ENCODE peak calls at places on chromosome 15, in seven cellular contexts. One of them, this sample, is unnamed.
A peak's percentile ranks its signal among the peaks of the same experiment; 100 is the strongest.

GRCh38 chr15:96262097-96262496 is 68.4 kb upstream of the NR2F2 start:
- DNase-seq in memory B cell: no peak
- DNase-seq in amniotic stem cell: no peak
- DNase-seq in ELR: no peak
- DNase-seq in AG04450: no peak
- DNase-seq in ACHN: no peak
- DNase-seq in stimulated activated CD4-positive, alpha-beta T cell treated with anti-CD3 and anti-CD28 coated beads, Interleukin-1b, Interleukin-23, amount 100 ng/mL, for 4 hours: no peak
- DNase-seq in this sample: no peak

GRCh38 chr15:88605507-88606436 is 15.4 kb upstream of the AEN start:
- DNase-seq in memory B cell: no peak
- DNase-seq in ACHN: peak; percentile 54
- DNase-seq in stimulated activated CD4-positive, alpha-beta T cell treated with anti-CD3 and anti-CD28 coated beads, Interleukin-1b, Interleukin-23, amount 100 ng/mL, for 4 hours: no peak
- DNase-seq in AG04450: no peak
- DNase-seq in ELR: peak; percentile 24
- DNase-seq in amniotic stem cell: no peak
- DNase-seq in this sample: peak; percentile 72

GRCh38 chr15:69573815-69574472 is 121.3 kb downstream of the RPLP1 start:
- DNase-seq in memory B cell: no peak
- DNase-seq in AG04450: no peak
- DNase-seq in amniotic stem cell: peak; percentile 29
- DNase-seq in ELR: peak; percentile 10
- DNase-seq in ACHN: no peak
- DNase-seq in stimulated activated CD4-positive, alpha-beta T cell treated with anti-CD3 and anti-CD28 coated beads, Interleukin-1b, Interleukin-23, amount 100 ng/mL, for 4 hours: peak; percentile 52
- DNase-seq in this sample: no peak

GRCh38 chr15:67419705-67420104 is 101.2 kb upstream of the C15orf61 start:
- DNase-seq in memory B cell: no peak
- DNase-seq in AG04450: no peak
- DNase-seq in ELR: no peak
- DNase-seq in stimulated activated CD4-positive, alpha-beta T cell treated with anti-CD3 and anti-CD28 coated beads, Interleukin-1b, Interleukin-23, amount 100 ng/mL, for 4 hours: no peak
- DNase-seq in ACHN: no peak
- DNase-seq in amniotic stem cell: no peak
- DNase-seq in this sample: no peak

GRCh38 chr15:86079491-86080266 is at the start of gene AGBL1:
- DNase-seq in memory B cell: no peak
- DNase-seq in stimulated activated CD4-positive, alpha-beta T cell treated with anti-CD3 and anti-CD28 coated beads, Interleukin-1b, Interleukin-23, amount 100 ng/mL, for 4 hours: no peak
- DNase-seq in ACHN: no peak
- DNase-seq in AG04450: no peak
- DNase-seq in amniotic stem cell: no peak
- DNase-seq in ELR: no peak
- DNase-seq in this sample: no peak

GRCh38 chr15:80977627-80978036 is 12.0 kb downstream of the MESD start:
- DNase-seq in AG04450: no peak
- DNase-seq in memory B cell: peak; percentile 43
- DNase-seq in ELR: peak; percentile 58
- DNase-seq in ACHN: peak; percentile 40
- DNase-seq in amniotic stem cell: peak; percentile 50
- DNase-seq in stimulated activated CD4-positive, alpha-beta T cell treated with anti-CD3 and anti-CD28 coated beads, Interleukin-1b, Interleukin-23, amount 100 ng/mL, for 4 hours: no peak
- DNase-seq in this sample: peak; percentile 27

GRCh38 chr15:68609618-68610017 is 30.8 kb downstream of the CORO2B start:
- DNase-seq in ELR: no peak
- DNase-seq in stimulated activated CD4-positive, alpha-beta T cell treated with anti-CD3 and anti-CD28 coated beads, Interleukin-1b, Interleukin-23, amount 100 ng/mL, for 4 hours: no peak
- DNase-seq in AG04450: no peak
- DNase-seq in ACHN: no peak
- DNase-seq in memory B cell: no peak
- DNase-seq in amniotic stem cell: no peak
- DNase-seq in this sample: peak; percentile 45

GRCh38 chr15:42507514-42507913 is 12.1 kb downstream of the SNAP23 start:
- DNase-seq in amniotic stem cell: no peak
- DNase-seq in ELR: no peak
- DNase-seq in AG04450: no peak
- DNase-seq in ACHN: no peak
- DNase-seq in stimulated activated CD4-positive, alpha-beta T cell treated with anti-CD3 and anti-CD28 coated beads, Interleukin-1b, Interleukin-23, amount 100 ng/mL, for 4 hours: no peak
- DNase-seq in memory B cell: no peak
- DNase-seq in this sample: no peak

GRCh38 chr15:100263031-100263430 is 78.7 kb downstream of the ADAMTS17 start:
- DNase-seq in amniotic stem cell: no peak
- DNase-seq in memory B cell: no peak
- DNase-seq in stimulated activated CD4-positive, alpha-beta T cell treated with anti-CD3 and anti-CD28 coated beads, Interleukin-1b, Interleukin-23, amount 100 ng/mL, for 4 hours: no peak
- DNase-seq in AG04450: no peak
- DNase-seq in ELR: no peak
- DNase-seq in ACHN: no peak
- DNase-seq in this sample: no peak

GRCh38 chr15:65189102-65189740 is 4.1 kb upstream of the CLPX start:
- DNase-seq in AG04450: no peak
- DNase-seq in ELR: peak; percentile 75
- DNase-seq in amniotic stem cell: peak; percentile 37
- DNase-seq in stimulated activated CD4-positive, alpha-beta T cell treated with anti-CD3 and anti-CD28 coated beads, Interleukin-1b, Interleukin-23, amount 100 ng/mL, for 4 hours: no peak
- DNase-seq in ACHN: peak; percentile 54
- DNase-seq in memory B cell: no peak
- DNase-seq in this sample: no peak

GRCh38 chr15:70112018-70112395 is 14.3 kb upstream of the TLE3 start:
- DNase-seq in ACHN: no peak
- DNase-seq in AG04450: no peak
- DNase-seq in memory B cell: no peak
- DNase-seq in amniotic stem cell: no peak
- DNase-seq in stimulated activated CD4-positive, alpha-beta T cell treated with anti-CD3 and anti-CD28 coated beads, Interleukin-1b, Interleukin-23, amount 100 ng/mL, for 4 hours: no peak
- DNase-seq in ELR: peak; percentile 40
- DNase-seq in this sample: no peak

GRCh38 chr15:100947760-100948429 is 28.7 kb downstream of the LRRK1 start:
- DNase-seq in AG04450: no peak
- DNase-seq in stimulated activated CD4-positive, alpha-beta T cell treated with anti-CD3 and anti-CD28 coated beads, Interleukin-1b, Interleukin-23, amount 100 ng/mL, for 4 hours: no peak
- DNase-seq in ELR: no peak
- DNase-seq in amniotic stem cell: no peak
- DNase-seq in memory B cell: no peak
- DNase-seq in ACHN: no peak
- DNase-seq in this sample: no peak

GRCh38 chr15:44585633-44586032 is 48.7 kb downstream of the EIF3J start:
- DNase-seq in ELR: no peak
- DNase-seq in amniotic stem cell: no peak
- DNase-seq in ACHN: no peak
- DNase-seq in memory B cell: no peak
- DNase-seq in stimulated activated CD4-positive, alpha-beta T cell treated with anti-CD3 and anti-CD28 coated beads, Interleukin-1b, Interleukin-23, amount 100 ng/mL, for 4 hours: no peak
- DNase-seq in AG04450: no peak
- DNase-seq in this sample: no peak

GRCh38 chr15:48720646-48721045 is 75.1 kb upstream of the FBN1 start:
- DNase-seq in AG04450: no peak
- DNase-seq in memory B cell: no peak
- DNase-seq in stimulated activated CD4-positive, alpha-beta T cell treated with anti-CD3 and anti-CD28 coated beads, Interleukin-1b, Interleukin-23, amount 100 ng/mL, for 4 hours: no peak
- DNase-seq in ACHN: no peak
- DNase-seq in ELR: no peak
- DNase-seq in amniotic stem cell: no peak
- DNase-seq in this sample: no peak

GRCh38 chr15:44094776-44095175 is 100.3 kb downstream of the FRMD5 start:
- DNase-seq in AG04450: no peak
- DNase-seq in memory B cell: no peak
- DNase-seq in ACHN: no peak
- DNase-seq in stimulated activated CD4-positive, alpha-beta T cell treated with anti-CD3 and anti-CD28 coated beads, Interleukin-1b, Interleukin-23, amount 100 ng/mL, for 4 hours: no peak
- DNase-seq in ELR: peak; percentile 58
- DNase-seq in amniotic stem cell: no peak
- DNase-seq in this sample: no peak

GRCh38 chr15:94107652-94108051 is 123.7 kb upstream of the MCTP2 start:
- DNase-seq in amniotic stem cell: no peak
- DNase-seq in ACHN: no peak
- DNase-seq in memory B cell: no peak
- DNase-seq in stimulated activated CD4-positive, alpha-beta T cell treated with anti-CD3 and anti-CD28 coated beads, Interleukin-1b, Interleukin-23, amount 100 ng/mL, for 4 hours: no peak
- DNase-seq in AG04450: no peak
- DNase-seq in ELR: no peak
- DNase-seq in this sample: no peak

GRCh38 chr15:80240261-80240660 is 11.8 kb downstream of the CTXND1 start:
- DNase-seq in memory B cell: no peak
- DNase-seq in ELR: no peak
- DNase-seq in amniotic stem cell: no peak
- DNase-seq in ACHN: no peak
- DNase-seq in stimulated activated CD4-positive, alpha-beta T cell treated with anti-CD3 and anti-CD28 coated beads, Interleukin-1b, Interleukin-23, amount 100 ng/mL, for 4 hours: no peak
- DNase-seq in AG04450: no peak
- DNase-seq in this sample: no peak

GRCh38 chr15:99562238-99562637 is 3.5 kb upstream of the MEF2A start:
- DNase-seq in ACHN: no peak
- DNase-seq in memory B cell: no peak
- DNase-seq in amniotic stem cell: no peak
- DNase-seq in AG04450: no peak
- DNase-seq in stimulated activated CD4-positive, alpha-beta T cell treated with anti-CD3 and anti-CD28 coated beads, Interleukin-1b, Interleukin-23, amount 100 ng/mL, for 4 hours: no peak
- DNase-seq in ELR: no peak
- DNase-seq in this sample: no peak

GRCh38 chr15:98689431-98689861 is 41.1 kb downstream of the IGF1R start:
- DNase-seq in memory B cell: no peak
- DNase-seq in ACHN: peak; percentile 35
- DNase-seq in AG04450: no peak
- DNase-seq in stimulated activated CD4-positive, alpha-beta T cell treated with anti-CD3 and anti-CD28 coated beads, Interleukin-1b, Interleukin-23, amount 100 ng/mL, for 4 hours: no peak
- DNase-seq in amniotic stem cell: no peak
- DNase-seq in ELR: peak; percentile 60
- DNase-seq in this sample: no peak

GRCh38 chr15:70466895-70467529 is 296.3 kb downstream of the UACA start:
- DNase-seq in memory B cell: no peak
- DNase-seq in ACHN: peak; percentile 67
- DNase-seq in amniotic stem cell: no peak
- DNase-seq in ELR: peak; percentile 67
- DNase-seq in stimulated activated CD4-positive, alpha-beta T cell treated with anti-CD3 and anti-CD28 coated beads, Interleukin-1b, Interleukin-23, amount 100 ng/mL, for 4 hours: no peak
- DNase-seq in AG04450: peak; percentile 26
- DNase-seq in this sample: peak; percentile 25

GRCh38 chr15:79769081-79769481 is 127.7 kb downstream of the MTHFS start:
- DNase-seq in amniotic stem cell: no peak
- DNase-seq in ELR: peak; percentile 48
- DNase-seq in memory B cell: no peak
- DNase-seq in stimulated activated CD4-positive, alpha-beta T cell treated with anti-CD3 and anti-CD28 coated beads, Interleukin-1b, Interleukin-23, amount 100 ng/mL, for 4 hours: no peak
- DNase-seq in AG04450: no peak
- DNase-seq in ACHN: peak; percentile 16
- DNase-seq in this sample: no peak

GRCh38 chr15:37059051-37059450 is 41.3 kb downstream of the MEIS2 start:
- DNase-seq in AG04450: peak; percentile 73
- DNase-seq in amniotic stem cell: peak; percentile 57
- DNase-seq in ELR: peak; percentile 59
- DNase-seq in ACHN: no peak
- DNase-seq in memory B cell: no peak
- DNase-seq in stimulated activated CD4-positive, alpha-beta T cell treated with anti-CD3 and anti-CD28 coated beads, Interleukin-1b, Interleukin-23, amount 100 ng/mL, for 4 hours: no peak
- DNase-seq in this sample: no peak

GRCh38 chr15:98875309-98875708 is 132.3 kb downstream of the PGPEP1L start:
- DNase-seq in ELR: no peak
- DNase-seq in memory B cell: no peak
- DNase-seq in stimulated activated CD4-positive, alpha-beta T cell treated with anti-CD3 and anti-CD28 coated beads, Interleukin-1b, Interleukin-23, amount 100 ng/mL, for 4 hours: no peak
- DNase-seq in ACHN: no peak
- DNase-seq in amniotic stem cell: no peak
- DNase-seq in AG04450: no peak
- DNase-seq in this sample: no peak

GRCh38 chr15:70917955-70918354 is 25.3 kb downstream of the LRRC49 start:
- DNase-seq in ELR: no peak
- DNase-seq in stimulated activated CD4-positive, alpha-beta T cell treated with anti-CD3 and anti-CD28 coated beads, Interleukin-1b, Interleukin-23, amount 100 ng/mL, for 4 hours: no peak
- DNase-seq in memory B cell: no peak
- DNase-seq in ACHN: no peak
- DNase-seq in AG04450: no peak
- DNase-seq in amniotic stem cell: no peak
- DNase-seq in this sample: no peak

GRCh38 chr15:93028632-93029612 is 60.1 kb downstream of the RGMA start:
- DNase-seq in AG04450: peak; percentile 77
- DNase-seq in amniotic stem cell: no peak
- DNase-seq in ELR: peak; percentile 49
- DNase-seq in stimulated activated CD4-positive, alpha-beta T cell treated with anti-CD3 and anti-CD28 coated beads, Interleukin-1b, Interleukin-23, amount 100 ng/mL, for 4 hours: no peak
- DNase-seq in memory B cell: no peak
- DNase-seq in ACHN: no peak
- DNase-seq in this sample: peak; percentile 83

GRCh38 chr15:80890341-80890972 is 99.2 kb downstream of the MESD start:
- DNase-seq in AG04450: no peak
- DNase-seq in stimulated activated CD4-positive, alpha-beta T cell treated with anti-CD3 and anti-CD28 coated beads, Interleukin-1b, Interleukin-23, amount 100 ng/mL, for 4 hours: no peak
- DNase-seq in amniotic stem cell: no peak
- DNase-seq in memory B cell: no peak
- DNase-seq in ACHN: no peak
- DNase-seq in ELR: no peak
- DNase-seq in this sample: no peak

GRCh38 chr15:79682851-79683288 is 213.9 kb downstream of the MTHFS start:
- DNase-seq in memory B cell: no peak
- DNase-seq in ACHN: no peak
- DNase-seq in amniotic stem cell: peak; percentile 16
- DNase-seq in ELR: peak; percentile 64
- DNase-seq in AG04450: no peak
- DNase-seq in stimulated activated CD4-positive, alpha-beta T cell treated with anti-CD3 and anti-CD28 coated beads, Interleukin-1b, Interleukin-23, amount 100 ng/mL, for 4 hours: no peak
- DNase-seq in this sample: no peak

GRCh38 chr15:80059786-80060489 is 462 bp downstream of the ZFAND6 start:
- DNase-seq in ACHN: peak; percentile 68
- DNase-seq in stimulated activated CD4-positive, alpha-beta T cell treated with anti-CD3 and anti-CD28 coated beads, Interleukin-1b, Interleukin-23, amount 100 ng/mL, for 4 hours: peak; percentile 68
- DNase-seq in memory B cell: no peak
- DNase-seq in AG04450: no peak
- DNase-seq in amniotic stem cell: peak; percentile 31
- DNase-seq in ELR: peak; percentile 68
- DNase-seq in this sample: no peak

GRCh38 chr15:80155001-80155377 is 2.2 kb downstream of the FAH start:
- DNase-seq in memory B cell: no peak
- DNase-seq in amniotic stem cell: no peak
- DNase-seq in AG04450: no peak
- DNase-seq in ELR: no peak
- DNase-seq in stimulated activated CD4-positive, alpha-beta T cell treated with anti-CD3 and anti-CD28 coated beads, Interleukin-1b, Interleukin-23, amount 100 ng/mL, for 4 hours: no peak
- DNase-seq in ACHN: no peak
- DNase-seq in this sample: no peak

This sample was measured in pancreas.